ENCODE peak calls at places on chromosomes 12 and 14, in nine cellular contexts. L is AG10803, M is neuronal stem cell, C is GM12892, I is substantia nigra, U is HuH-7, P is NCI-H460, H is fibroblast of mammary gland, K is cardiac muscle cell. A is an unnamed sample.

GRCh38 chr12:128228581-128228980 is 38.4 kb upstream of the TMEM132C start:
- DNase-seq in L (no peak), M (no peak), C (no peak), I (no peak), U (no peak), P (no peak), H (no peak), K (no peak), A (no peak)

GRCh38 chr14:20332946-20333782 is at the start of gene CCNB1IP1:
- DNase-seq in L (peak), M (peak), C (peak), I (peak), U (peak), P (peak), H (peak), K (peak), A (peak)

GRCh38 chr12:78651755-78652154 is 212.8 kb upstream of the SYT1 start:
- DNase-seq in L (no peak), M (no peak), C (no peak), I (no peak), U (peak), P (no peak), H (no peak), K (no peak), A (no peak)

GRCh38 chr12:50314629-50315312 is 31.5 kb upstream of the LIMA1 start:
- DNase-seq in L (peak), M (peak), C (no peak), I (no peak), U (peak), P (peak), H (peak), K (peak), A (peak)

GRCh38 chr14:75425443-75425842 is 2.4 kb upstream of the JDP2 start:
- DNase-seq in L (no peak), M (no peak), C (no peak), I (no peak), U (no peak), P (no peak), H (no peak), K (no peak), A (no peak)

GRCh38 chr14:64680675-64681060 is 23.6 kb upstream of the PLEKHG3 start:
- DNase-seq in L (no peak), M (no peak), C (no peak), I (no peak), U (no peak), P (no peak), H (no peak), K (no peak), A (no peak)

GRCh38 chr12:89101440-89101839 is 250.9 kb downstream of the DUSP6 start:
- DNase-seq in L (no peak), M (no peak), C (no peak), I (no peak), U (no peak), P (no peak), H (no peak), K (no peak), A (no peak)

GRCh38 chr14:100577986-100578431 is 9.2 kb downstream of the BEGAIN start:
- DNase-seq in L (no peak), M (no peak), C (no peak), I (no peak), U (no peak), P (no peak), H (no peak), K (no peak), A (no peak)

GRCh38 chr12:116879509-116880212 is 1.6 kb downstream of the HRK start:
- DNase-seq in L (no peak), M (no peak), C (no peak), I (no peak), U (no peak), P (no peak), H (no peak), K (no peak), A (no peak)

GRCh38 chr12:119153477-119154434 is 25.0 kb upstream of the HSPB8 start:
- DNase-seq in L (peak), M (peak), C (no peak), I (peak), U (no peak), P (peak), H (peak), K (peak), A (no peak)

GRCh38 chr12:70711831-70712230 is 74.6 kb upstream of the PTPRB start:
- DNase-seq in L (no peak), M (no peak), C (no peak), I (no peak), U (peak), P (no peak), H (no peak), K (no peak), A (no peak)

GRCh38 chr12:89862511-89863331 is 154.1 kb upstream of the ATP2B1 start:
- DNase-seq in L (peak), M (no peak), C (no peak), I (no peak), U (no peak), P (no peak), H (no peak), K (no peak), A (no peak)

GRCh38 chr12:120421701-120422100 is 16.2 kb upstream of the COX6A1 start:
- DNase-seq in L (no peak), M (no peak), C (no peak), I (no peak), U (no peak), P (no peak), H (no peak), K (no peak), A (no peak)

GRCh38 chr12:51188359-51189051 is 15.6 kb upstream of the TFCP2 start:
- DNase-seq in L (no peak), M (no peak), C (peak), I (no peak), U (no peak), P (no peak), H (no peak), K (no peak), A (no peak)

GRCh38 chr12:292186-292585 is 29.6 kb upstream of the SLC6A13 start:
- DNase-seq in L (peak), M (no peak), C (no peak), I (no peak), U (no peak), P (no peak), H (peak), K (no peak), A (no peak)

GRCh38 chr14:68284333-68284732 is 464.8 kb downstream of the RAD51B start:
- DNase-seq in L (peak), M (no peak), C (no peak), I (no peak), U (no peak), P (no peak), H (no peak), K (peak), A (no peak)

GRCh38 chr14:94132285-94132887 is 3.0 kb upstream of the IFI27L2 start:
- DNase-seq in L (peak), M (peak), C (no peak), I (no peak), U (peak), P (peak), H (peak), K (peak), A (peak)

GRCh38 chr12:63893170-63893569 is 48.7 kb downstream of the SRGAP1 start:
- DNase-seq in L (no peak), M (no peak), C (no peak), I (no peak), U (no peak), P (no peak), H (no peak), K (no peak), A (no peak)